ENCODE peak calls at places on chromosome X, in ten cellular contexts. S is MM.1S, R is B cell, T is esophagus muscularis mucosa, O is fibroblast of lung, H is psoas muscle, C is astrocyte, K is WTC11, J is lower lobe of right lung, X is upper lobe of right lung. Z is an unnamed sample.

GRCh38 chrX:17005712-17006372 is 59.4 kb downstream of the REPS2 start:
- DNase-seq in S (no peak), R (no peak), T (no peak), O (no peak), H (no peak), C (no peak), K (no peak), J (no peak), X (no peak), Z (no peak)

GRCh38 chrX:106247162-106247561 is 79.1 kb downstream of the PWWP3B start:
- DNase-seq in S (no peak), R (no peak), T (no peak), O (peak), H (no peak), C (peak), K (no peak), J (no peak), X (no peak), Z (no peak)

GRCh38 chrX:14801136-14801535 is 71.7 kb downstream of the FANCB start:
- DNase-seq in S (no peak), R (no peak), T (no peak), O (peak), H (no peak), C (peak), K (no peak), J (no peak), X (no peak), Z (no peak)

GRCh38 chrX:16934212-16934611 is 12.2 kb upstream of the REPS2 start:
- DNase-seq in S (no peak), R (no peak), T (no peak), O (no peak), H (no peak), C (no peak), K (no peak), J (no peak), X (no peak), Z (no peak)

GRCh38 chrX:65643046-65643785 is 24.2 kb upstream of the MSN start:
- DNase-seq in S (no peak), R (no peak), T (no peak), O (peak), H (no peak), C (peak), K (no peak), J (no peak), X (no peak), Z (no peak)

GRCh38 chrX:119398587-119398973 is 556 bp upstream of the SLC25A43 start:
- DNase-seq in S (no peak), R (no peak), T (no peak), O (peak), H (no peak), C (no peak), K (no peak), J (no peak), X (no peak), Z (no peak)

GRCh38 chrX:40945366-40945713 is 139.9 kb upstream of the USP9X start:
- DNase-seq in S (no peak), R (no peak), T (no peak), O (peak), H (no peak), C (peak), K (no peak), J (no peak), X (no peak), Z (peak)

GRCh38 chrX:151386838-151387459 is 10.1 kb upstream of the VMA21 start:
- DNase-seq in S (no peak), R (no peak), T (no peak), O (no peak), H (no peak), C (no peak), K (no peak), J (no peak), X (no peak), Z (no peak)

GRCh38 chrX:107025538-107025937 is 25.5 kb upstream of the MORC4 start:
- DNase-seq in S (peak), R (no peak), T (no peak), O (peak), H (no peak), C (peak), K (no peak), J (no peak), X (no peak), Z (peak)

DNA sequence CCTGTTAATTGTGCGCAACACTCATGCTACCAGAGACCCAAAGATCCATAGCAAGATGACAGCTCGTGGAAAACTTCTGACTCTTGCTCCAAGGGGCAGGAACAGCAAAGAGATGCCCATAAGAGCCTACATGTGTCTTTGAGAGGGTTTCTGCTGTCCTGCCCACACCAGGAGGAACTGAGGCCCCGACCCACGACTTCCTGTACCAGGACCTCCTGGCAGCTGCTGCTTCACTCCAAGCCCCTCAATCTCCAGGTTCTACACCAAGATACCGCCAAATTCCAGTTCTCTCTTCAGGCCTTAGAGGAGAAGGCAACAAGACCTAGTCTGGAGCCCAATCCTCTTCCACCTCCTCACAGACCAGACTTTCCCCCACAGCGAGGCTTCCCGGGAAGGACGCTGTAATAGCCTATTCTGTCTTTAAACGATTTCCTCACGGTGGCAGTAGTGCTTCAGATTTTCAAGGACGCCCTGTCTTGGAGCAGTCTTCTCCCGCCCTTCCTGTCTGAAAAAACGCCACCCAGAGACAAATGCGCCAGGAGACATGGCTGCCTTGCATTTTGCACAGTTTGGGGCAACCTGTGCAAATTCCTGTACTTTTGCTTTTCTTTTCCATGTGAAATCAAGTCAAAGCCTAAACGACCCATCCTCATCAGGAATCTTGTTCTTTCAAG is 230.2 kb upstream of the STK26 start:
- DNase-seq in S (peak), R (peak), T (no peak), O (peak), H (peak), C (peak), K (no peak), J (no peak), X (no peak), Z (peak)
- TF ChIP-seq CTCF in S (peak), R (no peak), T (peak), O (no peak), H (peak), C (no peak), K (no peak), J (no peak), X (no peak), Z (peak)

DNA sequence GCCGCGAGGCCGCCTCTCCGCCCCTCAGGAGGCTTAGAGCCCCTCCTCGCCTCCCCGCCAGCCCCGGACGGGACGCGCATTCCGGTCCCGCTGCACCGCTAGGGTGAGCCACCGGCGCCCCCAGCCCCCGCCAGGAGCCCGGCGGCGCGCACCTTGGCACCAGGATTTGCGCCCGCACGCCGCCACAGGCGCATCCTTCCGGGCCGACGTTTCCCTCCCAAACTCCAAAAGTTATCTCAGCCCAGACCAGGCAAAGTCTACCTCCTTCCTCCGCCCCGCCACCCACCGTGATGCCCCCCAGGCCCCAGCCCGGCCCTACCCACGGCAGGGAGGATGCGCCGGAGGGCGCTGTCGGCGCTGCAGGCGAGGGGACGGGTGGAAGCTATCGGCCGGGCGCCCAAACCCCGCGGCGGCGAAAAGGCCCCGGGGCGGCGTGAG is 538 bp downstream of the SCML2 start:
- DNase-seq in S (peak), R (peak), T (no peak), O (no peak), H (no peak), C (no peak), K (peak), J (no peak), X (no peak), Z (no peak)
- TF ChIP-seq CTCF in S (no peak), R (no peak), T (no peak), O (no peak), H (no peak), C (no peak), K (no peak), J (peak), X (no peak), Z (no peak)

DNA sequence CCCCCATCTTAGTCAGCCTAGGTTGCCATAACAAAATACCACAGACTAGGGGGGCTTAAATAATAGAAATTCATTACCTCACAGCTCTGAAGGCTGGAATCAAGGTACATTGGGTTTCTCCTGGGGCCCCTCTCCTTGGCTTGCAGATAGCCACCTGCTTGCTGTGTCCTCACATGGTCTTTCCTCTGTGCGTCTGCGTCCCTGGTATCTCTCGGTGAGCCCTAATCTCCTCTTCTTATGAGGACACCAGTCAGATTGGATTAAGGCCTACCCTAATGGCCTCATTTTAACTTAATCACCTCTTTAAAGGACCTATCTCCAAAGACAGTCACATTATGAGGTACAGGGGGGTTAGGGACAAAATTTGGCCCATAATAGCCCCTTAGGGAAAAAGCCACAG is 98.0 kb downstream of the SH3KBP1 start:
- DNase-seq in S (no peak), R (no peak), T (no peak), O (no peak), H (no peak), C (no peak), K (no peak), J (no peak), X (no peak), Z (no peak)
- TF ChIP-seq CTCF in S (no peak), R (no peak), T (no peak), O (no peak), H (no peak), C (no peak), K (no peak), J (no peak), X (no peak), Z (no peak)

GRCh38 chrX:49754238-49754857 is 58.6 kb upstream of the PAGE1 start:
- DNase-seq in S (peak), R (no peak), T (no peak), O (peak), H (peak), C (peak), K (peak), J (peak), X (peak), Z (no peak)
- TF ChIP-seq CTCF in S (peak), R (peak), T (peak), O (peak), H (peak), C (peak), K (peak), J (peak), X (peak), Z (peak)

DNA sequence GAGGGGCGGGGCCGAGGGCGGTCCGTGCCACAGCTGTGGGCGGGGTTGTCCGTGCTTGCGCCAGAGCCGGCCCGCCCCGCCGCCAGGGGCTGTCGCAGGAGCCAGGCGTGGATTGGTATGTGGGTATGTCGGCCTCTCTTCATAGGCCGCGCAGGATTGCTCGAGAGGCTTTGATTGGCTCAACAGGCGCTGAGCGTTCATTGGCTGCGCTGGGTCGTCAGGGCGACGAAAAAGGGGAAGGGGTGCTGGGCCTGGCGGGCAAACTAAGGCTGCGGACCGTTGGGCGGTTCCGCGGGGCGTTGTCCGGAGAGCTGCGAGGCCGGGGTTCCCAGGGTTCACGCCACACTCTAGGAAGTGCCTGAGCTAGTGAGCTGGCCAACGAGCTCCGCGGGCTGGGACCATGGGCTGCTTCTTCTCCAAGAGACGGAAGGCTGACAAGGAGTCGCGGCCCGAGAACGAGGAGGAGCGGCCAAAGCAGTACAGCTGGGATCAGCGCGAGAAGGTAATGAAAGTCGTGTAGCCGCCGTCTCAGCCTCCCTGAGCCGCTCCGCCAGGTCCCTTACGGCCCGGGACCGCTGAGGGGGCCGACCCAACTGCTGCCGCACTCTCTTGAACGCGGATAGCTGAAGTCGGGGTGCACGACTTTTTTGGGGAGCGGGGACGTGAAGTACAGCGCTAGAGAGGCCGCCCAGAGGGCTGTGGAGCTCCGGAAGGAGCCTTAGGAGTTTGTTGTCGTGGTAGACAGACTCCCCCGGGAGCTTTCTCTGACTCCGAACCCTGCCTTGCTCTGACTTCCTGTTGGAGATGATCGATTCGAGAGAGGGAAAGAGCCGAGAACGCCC is at the start of gene RP2:
- DNase-seq in S (peak), R (peak), T (peak), O (peak), H (peak), C (peak), K (peak), J (peak), X (peak), Z (peak)
- TF ChIP-seq CTCF in S (no peak), R (no peak), T (peak), O (no peak), H (no peak), C (no peak), K (no peak), J (peak), X (no peak), Z (no peak)

GRCh38 chrX:9992724-9993123 is 25.6 kb downstream of the CLDN34 start:
- DNase-seq in S (no peak), R (no peak), T (no peak), O (no peak), H (no peak), C (no peak), K (no peak), J (no peak), X (no peak), Z (no peak)

GRCh38 chrX:9992061-9992460 is 24.9 kb downstream of the CLDN34 start:
- DNase-seq in S (no peak), R (no peak), T (no peak), O (no peak), H (no peak), C (no peak), K (no peak), J (no peak), X (no peak), Z (no peak)

GRCh38 chrX:9983463-9983862 is 16.3 kb downstream of the CLDN34 start:
- DNase-seq in S (no peak), R (no peak), T (no peak), O (no peak), H (no peak), C (no peak), K (no peak), J (no peak), X (no peak), Z (no peak)

DNA sequence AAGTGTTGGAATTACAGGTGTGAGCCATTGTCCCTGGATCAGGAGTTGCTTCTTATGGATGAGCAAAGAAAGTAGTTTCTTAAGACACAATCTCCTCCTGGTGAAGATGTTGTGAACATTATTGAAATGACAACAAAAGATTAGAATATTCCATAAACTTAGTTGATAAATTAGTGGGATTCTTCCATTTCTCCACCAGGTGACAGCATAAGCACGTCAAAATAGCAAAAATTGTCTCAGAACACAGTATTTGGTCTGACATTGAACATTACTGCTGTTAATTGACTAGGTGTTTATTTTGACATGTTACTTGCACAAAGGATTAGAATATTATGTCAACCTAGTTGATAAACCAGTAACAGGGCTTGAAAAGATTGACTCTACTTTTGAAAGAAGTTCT is 21.6 kb downstream of the CLDN34 start:
- DNase-seq in S (peak), R (no peak), T (no peak), O (no peak), H (no peak), C (no peak), K (no peak), J (no peak), X (no peak), Z (no peak)
- TF ChIP-seq CTCF in S (peak), R (peak), T (peak), O (peak), H (peak), C (peak), K (no peak), J (peak), X (peak), Z (peak)

GRCh38 chrX:11757729-11758399 is at the start of gene MSL3:
- DNase-seq in S (peak), R (peak), T (no peak), O (peak), H (peak), C (peak), K (peak), J (peak), X (peak), Z (peak)
- TF ChIP-seq CTCF in S (no peak), R (no peak), T (no peak), O (no peak), H (no peak), C (no peak), K (no peak), J (no peak), X (no peak), Z (no peak)

GRCh38 chrX:115948018-115948923 is 222.3 kb upstream of the AGTR2 start:
- DNase-seq in S (peak), R (no peak), T (no peak), O (no peak), H (no peak), C (no peak), K (no peak), J (no peak), X (no peak), Z (peak)
- TF ChIP-seq CTCF in S (peak), R (no peak), T (no peak), O (no peak), H (no peak), C (no peak), K (no peak), J (no peak), X (no peak), Z (peak)

Z was measured in GM13977.